ENCODE peak calls at places on chromosomes 3 and 15, in eight cellular contexts. One of them, this sample, is unnamed. For H3K4me1, the result is how much of the 10 kb centered on the place peaks cover.

GRCh38 chr3:127964053-127964452 is 49.0 kb downstream of the KBTBD12 start:
- DNase-seq in transverse colon: no peak
- DNase-seq in endothelial cell of umbilical vein: no peak
- DNase-seq in esophagus squamous epithelium: no peak
- DNase-seq in Caco-2: no peak
- DNase-seq in heart right ventricle: no peak
- DNase-seq in pancreas: no peak
- DNase-seq in PC-9: no peak
- DNase-seq in this sample: no peak

GRCh38 chr15:29970402-29970695 is 112.4 kb upstream of the GOLGA8J start:
- DNase-seq in heart right ventricle: no peak
- DNase-seq in endothelial cell of umbilical vein: peak
- DNase-seq in transverse colon: no peak
- DNase-seq in pancreas: no peak
- DNase-seq in PC-9: no peak
- DNase-seq in esophagus squamous epithelium: no peak
- DNase-seq in Caco-2: peak
- DNase-seq in this sample: no peak

GRCh38 chr15:76871930-76872329 is 33.2 kb downstream of the SCAPER start:
- DNase-seq in PC-9: no peak
- DNase-seq in esophagus squamous epithelium: no peak
- DNase-seq in pancreas: no peak
- DNase-seq in Caco-2: no peak
- DNase-seq in transverse colon: no peak
- DNase-seq in heart right ventricle: no peak
- DNase-seq in endothelial cell of umbilical vein: peak
- DNase-seq in this sample: no peak

GRCh38 chr15:57654136-57654845 is 52.2 kb upstream of the POLR2M start:
- DNase-seq in heart right ventricle: no peak
- DNase-seq in transverse colon: no peak
- DNase-seq in pancreas: no peak
- DNase-seq in endothelial cell of umbilical vein: no peak
- DNase-seq in PC-9: no peak
- DNase-seq in Caco-2: no peak
- DNase-seq in esophagus squamous epithelium: no peak
- DNase-seq in this sample: no peak

GRCh38 chr3:74630602-74631001 is 16.1 kb upstream of the CNTN3 start:
- DNase-seq in transverse colon: no peak
- DNase-seq in pancreas: no peak
- DNase-seq in heart right ventricle: no peak
- DNase-seq in esophagus squamous epithelium: no peak
- DNase-seq in PC-9: no peak
- DNase-seq in endothelial cell of umbilical vein: no peak
- DNase-seq in Caco-2: no peak
- DNase-seq in this sample: no peak

GRCh38 chr15:67908756-67909155 is 68.9 kb upstream of the RNU6-1 start:
- DNase-seq in transverse colon: no peak
- DNase-seq in PC-9: no peak
- DNase-seq in Caco-2: no peak
- DNase-seq in esophagus squamous epithelium: no peak
- DNase-seq in heart right ventricle: no peak
- DNase-seq in endothelial cell of umbilical vein: no peak
- DNase-seq in pancreas: no peak
- DNase-seq in this sample: no peak

GRCh38 chr3:131033480-131034080 is 6.9 kb downstream of the NEK11 start:
- DNase-seq in esophagus squamous epithelium: no peak
- DNase-seq in pancreas: no peak
- DNase-seq in Caco-2: peak
- DNase-seq in transverse colon: no peak
- DNase-seq in endothelial cell of umbilical vein: peak
- DNase-seq in heart right ventricle: no peak
- DNase-seq in PC-9: peak
- DNase-seq in this sample: no peak

GRCh38 chr15:72740202-72740601 is 43.4 kb downstream of the ADPGK start:
- DNase-seq in Caco-2: no peak
- DNase-seq in heart right ventricle: no peak
- DNase-seq in transverse colon: no peak
- DNase-seq in endothelial cell of umbilical vein: no peak
- DNase-seq in PC-9: no peak
- DNase-seq in esophagus squamous epithelium: no peak
- DNase-seq in pancreas: no peak
- DNase-seq in this sample: no peak

GRCh38 chr15:74773731-74774252 is 8.1 kb upstream of the CSK start:
- DNase-seq in pancreas: no peak
- DNase-seq in transverse colon: peak
- DNase-seq in Caco-2: no peak
- DNase-seq in esophagus squamous epithelium: no peak
- DNase-seq in PC-9: peak
- DNase-seq in endothelial cell of umbilical vein: no peak
- DNase-seq in heart right ventricle: no peak
- DNase-seq in this sample: no peak

GRCh38 chr15:91982401-91982800 is 128.9 kb downstream of the SLCO3A1 start:
- DNase-seq in PC-9: no peak
- DNase-seq in transverse colon: no peak
- DNase-seq in pancreas: no peak
- DNase-seq in esophagus squamous epithelium: no peak
- DNase-seq in Caco-2: no peak
- DNase-seq in heart right ventricle: no peak
- DNase-seq in endothelial cell of umbilical vein: no peak
- DNase-seq in this sample: no peak

GRCh38 chr3:134640872-134641470 is 9.9 kb downstream of the KY start:
- DNase-seq in transverse colon: no peak
- DNase-seq in pancreas: no peak
- DNase-seq in esophagus squamous epithelium: no peak
- DNase-seq in Caco-2: peak
- DNase-seq in endothelial cell of umbilical vein: peak
- DNase-seq in PC-9: no peak
- DNase-seq in heart right ventricle: no peak
- DNase-seq in this sample: no peak

GRCh38 chr3:58824777-58825176 is 158.2 kb upstream of the FAM3D start:
- DNase-seq in Caco-2: no peak
- DNase-seq in heart right ventricle: no peak
- DNase-seq in pancreas: no peak
- DNase-seq in PC-9: no peak
- DNase-seq in transverse colon: no peak
- DNase-seq in esophagus squamous epithelium: no peak
- DNase-seq in endothelial cell of umbilical vein: no peak
- DNase-seq in this sample: no peak

GRCh38 chr3:55202320-55202719 is 274.5 kb upstream of the LRTM1 start:
- DNase-seq in PC-9: no peak
- DNase-seq in esophagus squamous epithelium: no peak
- DNase-seq in pancreas: no peak
- DNase-seq in heart right ventricle: no peak
- DNase-seq in endothelial cell of umbilical vein: no peak
- DNase-seq in transverse colon: no peak
- DNase-seq in Caco-2: no peak
- DNase-seq in this sample: no peak

GRCh38 chr3:189699873-189700272 is 68.7 kb downstream of the TP63 start:
- DNase-seq in heart right ventricle: no peak
- DNase-seq in Caco-2: no peak
- DNase-seq in endothelial cell of umbilical vein: no peak
- DNase-seq in transverse colon: no peak
- DNase-seq in pancreas: no peak
- DNase-seq in esophagus squamous epithelium: no peak
- DNase-seq in PC-9: no peak
- DNase-seq in this sample: no peak

GRCh38 chr3:45145223-45145622 is 955 bp downstream of the CDCP1 start:
- DNase-seq in heart right ventricle: no peak
- DNase-seq in transverse colon: no peak
- DNase-seq in endothelial cell of umbilical vein: no peak
- DNase-seq in pancreas: no peak
- DNase-seq in PC-9: no peak
- DNase-seq in esophagus squamous epithelium: no peak
- DNase-seq in Caco-2: no peak
- DNase-seq in this sample: no peak

GRCh38 chr3:71809321-71809720 is 24.4 kb upstream of the PROK2 start:
- DNase-seq in Caco-2: no peak
- DNase-seq in esophagus squamous epithelium: no peak
- DNase-seq in pancreas: no peak
- DNase-seq in endothelial cell of umbilical vein: no peak
- DNase-seq in heart right ventricle: no peak
- DNase-seq in transverse colon: no peak
- DNase-seq in PC-9: no peak
- DNase-seq in this sample: no peak

GRCh38 chr15:76470691-76471090 is 134.1 kb downstream of the ISL2 start:
- DNase-seq in Caco-2: no peak
- DNase-seq in endothelial cell of umbilical vein: no peak
- DNase-seq in pancreas: no peak
- DNase-seq in PC-9: no peak
- DNase-seq in esophagus squamous epithelium: no peak
- DNase-seq in heart right ventricle: no peak
- DNase-seq in transverse colon: no peak
- DNase-seq in this sample: no peak

GRCh38 chr15:64455951-64456350 is 4.4 kb upstream of the ZNF609 start:
- DNase-seq in endothelial cell of umbilical vein: peak
- DNase-seq in pancreas: no peak
- DNase-seq in esophagus squamous epithelium: no peak
- DNase-seq in PC-9: no peak
- DNase-seq in heart right ventricle: no peak
- DNase-seq in Caco-2: no peak
- DNase-seq in transverse colon: peak
- DNase-seq in this sample: peak

DNA sequence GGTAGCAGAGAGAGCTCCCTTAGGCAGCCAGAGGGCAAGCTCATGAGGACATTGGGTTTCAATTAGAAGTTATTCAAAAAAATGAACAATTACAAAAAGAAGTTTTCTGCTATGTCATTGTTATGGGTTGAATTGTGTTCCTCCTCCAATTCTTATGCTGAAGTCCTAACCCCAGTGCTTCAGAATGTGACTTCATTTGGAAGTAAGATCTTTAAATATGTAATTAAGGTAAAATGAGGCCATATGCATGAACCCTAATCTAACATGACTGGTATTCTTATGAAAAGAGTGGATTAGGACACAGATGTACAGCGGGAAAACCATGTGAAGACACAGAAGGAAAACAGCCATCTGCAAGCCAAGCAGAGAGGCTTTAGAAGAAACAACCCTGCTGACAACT is 929.5 kb downstream of the EPHA3 start:
- DNase-seq in heart right ventricle: no peak
- DNase-seq in pancreas: no peak
- DNase-seq in PC-9: no peak
- DNase-seq in transverse colon: no peak
- DNase-seq in Caco-2: no peak
- DNase-seq in esophagus squamous epithelium: no peak
- DNase-seq in endothelial cell of umbilical vein: no peak
- DNase-seq in this sample: no peak
- H3K4me1 ChIP-seq in heart right ventricle: under half
- H3K4me1 ChIP-seq in pancreas: under half
- H3K4me1 ChIP-seq in PC-9: under half
- H3K4me1 ChIP-seq in transverse colon: under half
- H3K4me1 ChIP-seq in Caco-2: under half
- H3K4me1 ChIP-seq in esophagus squamous epithelium: under half
- H3K4me1 ChIP-seq in endothelial cell of umbilical vein: under half
- H3K4me1 ChIP-seq in this sample: under half

DNA sequence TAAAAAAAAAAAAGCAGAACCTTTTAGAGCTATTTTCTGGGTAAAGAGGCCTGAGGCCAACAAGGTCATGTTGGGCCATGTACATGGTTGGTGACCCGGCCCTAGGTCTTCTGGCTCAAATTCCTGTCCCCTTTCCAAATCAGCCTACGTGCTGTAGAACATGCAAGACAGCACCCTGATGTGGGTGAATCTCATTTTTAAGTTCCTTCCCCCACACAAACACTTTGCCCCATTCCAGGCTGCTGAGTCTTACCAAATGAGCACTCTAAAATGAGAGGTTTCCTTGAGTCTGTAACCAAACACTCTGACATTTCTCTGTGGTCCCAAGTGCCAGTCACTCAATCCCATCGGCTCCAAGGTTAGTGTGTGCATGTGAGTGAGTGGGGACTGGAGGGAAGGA is 9.4 kb downstream of the BCL6 start:
- DNase-seq in transverse colon: no peak
- DNase-seq in heart right ventricle: no peak
- DNase-seq in pancreas: no peak
- DNase-seq in esophagus squamous epithelium: no peak
- DNase-seq in PC-9: no peak
- DNase-seq in Caco-2: no peak
- DNase-seq in endothelial cell of umbilical vein: no peak
- DNase-seq in this sample: no peak
- H3K4me1 ChIP-seq in transverse colon: under half
- H3K4me1 ChIP-seq in heart right ventricle: half or more
- H3K4me1 ChIP-seq in pancreas: under half
- H3K4me1 ChIP-seq in esophagus squamous epithelium: half or more
- H3K4me1 ChIP-seq in PC-9: under half
- H3K4me1 ChIP-seq in Caco-2: under half
- H3K4me1 ChIP-seq in endothelial cell of umbilical vein: under half
- H3K4me1 ChIP-seq in this sample: under half

GRCh38 chr3:142095866-142096265 is 53.5 kb downstream of the TFDP2 start:
- DNase-seq in pancreas: no peak
- DNase-seq in endothelial cell of umbilical vein: no peak
- DNase-seq in Caco-2: no peak
- DNase-seq in PC-9: no peak
- DNase-seq in esophagus squamous epithelium: no peak
- DNase-seq in transverse colon: no peak
- DNase-seq in heart right ventricle: no peak
- DNase-seq in this sample: no peak

GRCh38 chr3:142098974-142099373 is 50.4 kb downstream of the TFDP2 start:
- DNase-seq in pancreas: no peak
- DNase-seq in heart right ventricle: no peak
- DNase-seq in esophagus squamous epithelium: no peak
- DNase-seq in transverse colon: no peak
- DNase-seq in Caco-2: no peak
- DNase-seq in endothelial cell of umbilical vein: peak
- DNase-seq in PC-9: no peak
- DNase-seq in this sample: no peak

DNA sequence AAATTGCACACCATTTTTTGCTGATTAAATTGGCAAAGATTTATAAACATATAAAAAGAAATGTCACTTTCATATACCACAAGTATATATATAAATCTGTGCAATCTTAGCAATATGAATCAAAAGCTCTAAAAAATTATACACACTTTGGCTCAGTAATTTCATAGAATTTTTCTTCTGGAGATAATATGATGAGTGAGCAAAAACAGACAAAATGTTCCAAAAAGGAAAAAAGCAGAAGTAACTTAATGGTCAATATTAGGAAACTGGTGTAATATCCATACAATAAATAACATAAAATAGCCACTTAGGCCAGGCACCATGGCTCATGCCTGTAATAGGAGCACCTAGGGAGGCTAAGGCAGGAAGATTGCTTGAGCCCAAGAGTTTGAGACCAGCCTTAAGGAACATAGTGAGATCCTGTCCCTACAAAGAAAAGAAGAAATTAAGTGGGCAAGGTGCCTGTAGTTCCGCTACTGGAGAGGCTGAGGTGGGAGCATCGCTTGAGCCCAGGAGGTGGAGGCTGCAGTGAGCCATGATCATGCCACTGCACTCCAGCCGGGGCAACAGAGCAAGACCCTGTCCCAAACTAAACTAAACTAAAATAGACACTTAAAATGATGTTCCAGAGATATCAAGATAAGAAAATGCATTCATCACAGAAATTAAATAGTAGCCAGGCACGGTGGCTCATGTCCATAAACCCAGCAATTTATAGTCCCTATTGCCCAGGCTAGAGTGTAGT is 52.1 kb downstream of the TFDP2 start:
- DNase-seq in endothelial cell of umbilical vein: no peak
- DNase-seq in transverse colon: no peak
- DNase-seq in pancreas: no peak
- DNase-seq in Caco-2: no peak
- DNase-seq in heart right ventricle: no peak
- DNase-seq in esophagus squamous epithelium: no peak
- DNase-seq in PC-9: no peak
- DNase-seq in this sample: no peak
- H3K4me1 ChIP-seq in endothelial cell of umbilical vein: under half
- H3K4me1 ChIP-seq in transverse colon: under half
- H3K4me1 ChIP-seq in pancreas: under half
- H3K4me1 ChIP-seq in Caco-2: under half
- H3K4me1 ChIP-seq in heart right ventricle: under half
- H3K4me1 ChIP-seq in esophagus squamous epithelium: under half
- H3K4me1 ChIP-seq in PC-9: under half
- H3K4me1 ChIP-seq in this sample: under half

GRCh38 chr15:31328425-31328998 is 1.9 kb downstream of the KLF13 start:
- DNase-seq in esophagus squamous epithelium: no peak
- DNase-seq in pancreas: peak
- DNase-seq in PC-9: no peak
- DNase-seq in transverse colon: no peak
- DNase-seq in heart right ventricle: no peak
- DNase-seq in Caco-2: no peak
- DNase-seq in endothelial cell of umbilical vein: no peak
- DNase-seq in this sample: no peak
- H3K4me1 ChIP-seq in esophagus squamous epithelium: half or more
- H3K4me1 ChIP-seq in pancreas: under half
- H3K4me1 ChIP-seq in PC-9: under half
- H3K4me1 ChIP-seq in transverse colon: under half
- H3K4me1 ChIP-seq in heart right ventricle: half or more
- H3K4me1 ChIP-seq in Caco-2: under half
- H3K4me1 ChIP-seq in endothelial cell of umbilical vein: under half
- H3K4me1 ChIP-seq in this sample: under half